ENCODE peak calls at places on chromosomes 5 and 9, in ten cellular contexts. One of them, this sample, is unnamed.

GRCh38 chr5:179967489-179967888 is 59.8 kb upstream of the TBC1D9B start:
- DNase-seq in AG04450: no peak
- DNase-seq in kidney: no peak
- DNase-seq in prostate gland: peak
- DNase-seq in AG09309: no peak
- DNase-seq in lung: no peak
- DNase-seq in gastrocnemius medialis: no peak
- DNase-seq in HL-60: no peak
- DNase-seq in fibroblast of lung: no peak
- DNase-seq in body of pancreas: no peak
- DNase-seq in this sample: no peak

GRCh38 chr9:114467226-114467750 is 38.0 kb downstream of the WHRN start:
- DNase-seq in AG04450: no peak
- DNase-seq in kidney: no peak
- DNase-seq in prostate gland: no peak
- DNase-seq in AG09309: no peak
- DNase-seq in lung: no peak
- DNase-seq in gastrocnemius medialis: no peak
- DNase-seq in HL-60: no peak
- DNase-seq in fibroblast of lung: no peak
- DNase-seq in body of pancreas: no peak
- DNase-seq in this sample: no peak

GRCh38 chr9:75754090-75754489 is 136.4 kb upstream of the PCSK5 start:
- DNase-seq in AG04450: no peak
- DNase-seq in kidney: no peak
- DNase-seq in prostate gland: no peak
- DNase-seq in AG09309: no peak
- DNase-seq in lung: no peak
- DNase-seq in gastrocnemius medialis: no peak
- DNase-seq in HL-60: no peak
- DNase-seq in fibroblast of lung: no peak
- DNase-seq in body of pancreas: no peak
- DNase-seq in this sample: no peak

GRCh38 chr5:133220851-133221674 is 169.2 kb downstream of the HSPA4 start:
- DNase-seq in AG04450: no peak
- DNase-seq in kidney: no peak
- DNase-seq in prostate gland: no peak
- DNase-seq in AG09309: no peak
- DNase-seq in lung: no peak
- DNase-seq in gastrocnemius medialis: no peak
- DNase-seq in HL-60: no peak
- DNase-seq in fibroblast of lung: peak
- DNase-seq in body of pancreas: no peak
- DNase-seq in this sample: no peak

GRCh38 chr9:89247431-89248370 is 63.3 kb upstream of the CKS2 start:
- DNase-seq in AG04450: no peak
- DNase-seq in kidney: no peak
- DNase-seq in prostate gland: no peak
- DNase-seq in AG09309: no peak
- DNase-seq in lung: no peak
- DNase-seq in gastrocnemius medialis: no peak
- DNase-seq in HL-60: no peak
- DNase-seq in fibroblast of lung: peak
- DNase-seq in body of pancreas: no peak
- DNase-seq in this sample: no peak

GRCh38 chr5:9888517-9888916 is 258.4 kb upstream of the TAS2R1 start:
- DNase-seq in AG04450: peak
- DNase-seq in kidney: no peak
- DNase-seq in prostate gland: no peak
- DNase-seq in AG09309: peak
- DNase-seq in lung: no peak
- DNase-seq in gastrocnemius medialis: no peak
- DNase-seq in HL-60: no peak
- DNase-seq in fibroblast of lung: peak
- DNase-seq in body of pancreas: no peak
- DNase-seq in this sample: no peak

GRCh38 chr5:113435571-113435970 is 782 bp upstream of the TSSK1B start:
- DNase-seq in AG04450: no peak
- DNase-seq in kidney: no peak
- DNase-seq in prostate gland: no peak
- DNase-seq in AG09309: no peak
- DNase-seq in lung: no peak
- DNase-seq in gastrocnemius medialis: no peak
- DNase-seq in HL-60: no peak
- DNase-seq in fibroblast of lung: no peak
- DNase-seq in body of pancreas: no peak
- DNase-seq in this sample: no peak

GRCh38 chr5:34742112-34742511 is 86.0 kb downstream of the RAI14 start:
- DNase-seq in AG04450: no peak
- DNase-seq in kidney: no peak
- DNase-seq in prostate gland: no peak
- DNase-seq in AG09309: no peak
- DNase-seq in lung: no peak
- DNase-seq in gastrocnemius medialis: no peak
- DNase-seq in HL-60: no peak
- DNase-seq in fibroblast of lung: no peak
- DNase-seq in body of pancreas: no peak
- DNase-seq in this sample: no peak

GRCh38 chr9:72006481-72006880 is 53.9 kb downstream of the C9orf57 start:
- DNase-seq in AG04450: no peak
- DNase-seq in kidney: no peak
- DNase-seq in prostate gland: no peak
- DNase-seq in AG09309: peak
- DNase-seq in lung: no peak
- DNase-seq in gastrocnemius medialis: no peak
- DNase-seq in HL-60: no peak
- DNase-seq in fibroblast of lung: no peak
- DNase-seq in body of pancreas: no peak
- DNase-seq in this sample: no peak

GRCh38 chr9:134214766-134215394 is 50.5 kb upstream of the RNU6ATAC start:
- DNase-seq in AG04450: no peak
- DNase-seq in kidney: peak
- DNase-seq in prostate gland: no peak
- DNase-seq in AG09309: no peak
- DNase-seq in lung: no peak
- DNase-seq in gastrocnemius medialis: peak
- DNase-seq in HL-60: no peak
- DNase-seq in fibroblast of lung: no peak
- DNase-seq in body of pancreas: peak
- DNase-seq in this sample: no peak

GRCh38 chr5:97000391-97000790 is 64.5 kb downstream of the LNPEP start:
- DNase-seq in AG04450: no peak
- DNase-seq in kidney: no peak
- DNase-seq in prostate gland: no peak
- DNase-seq in AG09309: no peak
- DNase-seq in lung: no peak
- DNase-seq in gastrocnemius medialis: no peak
- DNase-seq in HL-60: no peak
- DNase-seq in fibroblast of lung: no peak
- DNase-seq in body of pancreas: no peak
- DNase-seq in this sample: no peak

GRCh38 chr5:107796797-107797196 is 126.1 kb upstream of the EFNA5 start:
- DNase-seq in AG04450: no peak
- DNase-seq in kidney: no peak
- DNase-seq in prostate gland: no peak
- DNase-seq in AG09309: no peak
- DNase-seq in lung: no peak
- DNase-seq in gastrocnemius medialis: no peak
- DNase-seq in HL-60: no peak
- DNase-seq in fibroblast of lung: no peak
- DNase-seq in body of pancreas: no peak
- DNase-seq in this sample: no peak

GRCh38 chr9:81182421-81182820 is 506.9 kb downstream of the TLE1 start:
- DNase-seq in AG04450: peak
- DNase-seq in kidney: no peak
- DNase-seq in prostate gland: no peak
- DNase-seq in AG09309: no peak
- DNase-seq in lung: no peak
- DNase-seq in gastrocnemius medialis: no peak
- DNase-seq in HL-60: no peak
- DNase-seq in fibroblast of lung: peak
- DNase-seq in body of pancreas: no peak
- DNase-seq in this sample: no peak

GRCh38 chr5:14497276-14497675 is 84.3 kb upstream of the OTULINL start:
- DNase-seq in AG04450: no peak
- DNase-seq in kidney: no peak
- DNase-seq in prostate gland: no peak
- DNase-seq in AG09309: no peak
- DNase-seq in lung: no peak
- DNase-seq in gastrocnemius medialis: no peak
- DNase-seq in HL-60: no peak
- DNase-seq in fibroblast of lung: no peak
- DNase-seq in body of pancreas: no peak
- DNase-seq in this sample: no peak

GRCh38 chr9:35726876-35727438 is 5.0 kb downstream of the TLN1 start:
- DNase-seq in AG04450: no peak
- DNase-seq in kidney: no peak
- DNase-seq in prostate gland: no peak
- DNase-seq in AG09309: peak
- DNase-seq in lung: no peak
- DNase-seq in gastrocnemius medialis: no peak
- DNase-seq in HL-60: no peak
- DNase-seq in fibroblast of lung: peak
- DNase-seq in body of pancreas: no peak
- DNase-seq in this sample: no peak
- TF ChIP-seq CTCF in AG04450: peak
- TF ChIP-seq CTCF in kidney: peak
- TF ChIP-seq CTCF in prostate gland: no peak
- TF ChIP-seq CTCF in AG09309: peak
- TF ChIP-seq CTCF in lung: no peak
- TF ChIP-seq CTCF in gastrocnemius medialis: no peak
- TF ChIP-seq CTCF in HL-60: peak
- TF ChIP-seq CTCF in fibroblast of lung: peak
- TF ChIP-seq CTCF in body of pancreas: no peak
- TF ChIP-seq CTCF in this sample: no peak

GRCh38 chr5:141713616-141714309 is 31.7 kb upstream of the ARAP3 start:
- DNase-seq in AG04450: no peak
- DNase-seq in kidney: no peak
- DNase-seq in prostate gland: no peak
- DNase-seq in AG09309: no peak
- DNase-seq in lung: no peak
- DNase-seq in gastrocnemius medialis: no peak
- DNase-seq in HL-60: no peak
- DNase-seq in fibroblast of lung: no peak
- DNase-seq in body of pancreas: no peak
- DNase-seq in this sample: no peak

GRCh38 chr5:141716009-141716408 is 34.0 kb upstream of the ARAP3 start:
- DNase-seq in AG04450: no peak
- DNase-seq in kidney: no peak
- DNase-seq in prostate gland: peak
- DNase-seq in AG09309: no peak
- DNase-seq in lung: no peak
- DNase-seq in gastrocnemius medialis: no peak
- DNase-seq in HL-60: no peak
- DNase-seq in fibroblast of lung: no peak
- DNase-seq in body of pancreas: no peak
- DNase-seq in this sample: no peak

GRCh38 chr5:141716468-141716867 is 34.4 kb upstream of the ARAP3 start:
- DNase-seq in AG04450: no peak
- DNase-seq in kidney: no peak
- DNase-seq in prostate gland: no peak
- DNase-seq in AG09309: no peak
- DNase-seq in lung: no peak
- DNase-seq in gastrocnemius medialis: no peak
- DNase-seq in HL-60: no peak
- DNase-seq in fibroblast of lung: no peak
- DNase-seq in body of pancreas: no peak
- DNase-seq in this sample: no peak

GRCh38 chr5:141715340-141715905 is 33.4 kb upstream of the ARAP3 start:
- DNase-seq in AG04450: no peak
- DNase-seq in kidney: no peak
- DNase-seq in prostate gland: no peak
- DNase-seq in AG09309: no peak
- DNase-seq in lung: no peak
- DNase-seq in gastrocnemius medialis: no peak
- DNase-seq in HL-60: no peak
- DNase-seq in fibroblast of lung: no peak
- DNase-seq in body of pancreas: no peak
- DNase-seq in this sample: no peak

DNA sequence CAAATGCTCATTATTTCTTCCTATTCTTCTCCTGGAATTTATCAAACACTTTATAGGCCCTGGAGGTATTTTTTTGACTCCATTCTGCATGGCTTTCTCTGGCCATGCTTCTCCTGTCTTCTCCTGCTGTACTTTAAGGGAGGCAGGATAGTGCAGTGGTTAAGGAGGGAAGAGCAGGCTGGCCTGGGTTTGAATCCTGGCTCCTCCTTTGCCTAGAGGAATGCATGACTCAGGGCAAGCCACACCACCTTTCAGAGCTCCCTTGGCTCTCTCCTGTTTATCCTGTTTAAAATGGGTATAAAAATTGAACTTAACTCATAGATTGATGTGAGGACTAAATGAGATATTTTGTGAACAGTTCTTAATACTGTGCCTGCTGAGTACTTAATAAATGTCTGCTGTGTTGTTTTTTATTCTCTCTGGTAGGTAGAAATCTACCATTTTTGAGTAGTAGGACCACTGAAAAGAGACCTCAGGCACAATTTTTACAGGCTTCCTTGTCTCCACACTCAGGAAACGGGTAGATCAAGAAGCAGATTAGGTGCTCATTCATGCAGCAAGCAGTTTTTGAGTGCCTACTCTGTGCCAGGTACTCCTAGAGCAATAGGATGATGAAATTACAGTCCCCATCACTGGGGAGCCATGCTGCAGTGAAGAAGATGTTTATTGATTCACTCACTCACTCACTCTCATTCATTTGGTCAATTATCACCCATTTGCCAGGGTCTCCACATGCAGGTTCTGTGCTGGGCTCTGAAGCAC is 32.7 kb upstream of the ARAP3 start:
- DNase-seq in AG04450: no peak
- DNase-seq in kidney: no peak
- DNase-seq in prostate gland: no peak
- DNase-seq in AG09309: no peak
- DNase-seq in lung: no peak
- DNase-seq in gastrocnemius medialis: no peak
- DNase-seq in HL-60: no peak
- DNase-seq in fibroblast of lung: no peak
- DNase-seq in body of pancreas: no peak
- DNase-seq in this sample: no peak
- H3K4me3 ChIP-seq in AG04450: no peak
- H3K4me3 ChIP-seq in kidney: no peak
- H3K4me3 ChIP-seq in prostate gland: no peak
- H3K4me3 ChIP-seq in AG09309: no peak
- H3K4me3 ChIP-seq in lung: no peak
- H3K4me3 ChIP-seq in gastrocnemius medialis: no peak
- H3K4me3 ChIP-seq in HL-60: no peak
- H3K4me3 ChIP-seq in fibroblast of lung: no peak
- H3K4me3 ChIP-seq in body of pancreas: no peak
- H3K4me3 ChIP-seq in this sample: no peak

GRCh38 chr5:91095786-91096380 is 287.2 kb downstream of the ARRDC3 start:
- DNase-seq in AG04450: no peak
- DNase-seq in kidney: no peak
- DNase-seq in prostate gland: no peak
- DNase-seq in AG09309: no peak
- DNase-seq in lung: no peak
- DNase-seq in gastrocnemius medialis: no peak
- DNase-seq in HL-60: no peak
- DNase-seq in fibroblast of lung: no peak
- DNase-seq in body of pancreas: no peak
- DNase-seq in this sample: no peak
- TF ChIP-seq CTCF in AG04450: no peak
- TF ChIP-seq CTCF in kidney: no peak
- TF ChIP-seq CTCF in prostate gland: no peak
- TF ChIP-seq CTCF in AG09309: no peak
- TF ChIP-seq CTCF in lung: no peak
- TF ChIP-seq CTCF in gastrocnemius medialis: no peak
- TF ChIP-seq CTCF in HL-60: no peak
- TF ChIP-seq CTCF in fibroblast of lung: no peak
- TF ChIP-seq CTCF in body of pancreas: no peak
- TF ChIP-seq CTCF in this sample: no peak

GRCh38 chr9:36046923-36047322 is 10.2 kb downstream of the RECK start:
- DNase-seq in AG04450: no peak
- DNase-seq in kidney: no peak
- DNase-seq in prostate gland: no peak
- DNase-seq in AG09309: no peak
- DNase-seq in lung: no peak
- DNase-seq in gastrocnemius medialis: no peak
- DNase-seq in HL-60: no peak
- DNase-seq in fibroblast of lung: no peak
- DNase-seq in body of pancreas: no peak
- DNase-seq in this sample: no peak
- H3K4me3 ChIP-seq in AG04450: no peak
- H3K4me3 ChIP-seq in kidney: no peak
- H3K4me3 ChIP-seq in prostate gland: no peak
- H3K4me3 ChIP-seq in AG09309: no peak
- H3K4me3 ChIP-seq in lung: no peak
- H3K4me3 ChIP-seq in gastrocnemius medialis: no peak
- H3K4me3 ChIP-seq in HL-60: no peak
- H3K4me3 ChIP-seq in fibroblast of lung: no peak
- H3K4me3 ChIP-seq in body of pancreas: no peak
- H3K4me3 ChIP-seq in this sample: no peak

This sample was measured in Panc1.